ENCODE peak calls at places on chromosomes 16 and 17, in four cellular contexts. P is K562, V is GM12891, I is GM12878. D is an unnamed sample.

GRCh38 chr17:39935896-39936295 is 8.4 kb downstream of the LRRC3C start:
- DNase-seq in P (no peak), V (no peak), I (no peak), D (no peak)

GRCh38 chr17:9987779-9988585 is 82.9 kb upstream of the RCVRN start:
- DNase-seq in P (peak), V (peak), I (no peak), D (peak)

GRCh38 chr17:18331879-18332278 is 16.8 kb downstream of the SMCR8 start:
- DNase-seq in P (no peak), V (no peak), I (no peak), D (no peak)

GRCh38 chr17:77235370-77236080 is 94.8 kb downstream of the SEC14L1 start:
- DNase-seq in P (no peak), V (no peak), I (peak), D (no peak)

GRCh38 chr17:78230252-78230962 is 1.0 kb upstream of the TMEM235 start:
- DNase-seq in P (no peak), V (no peak), I (no peak), D (no peak)

GRCh38 chr17:12686486-12686885 is 20.8 kb downstream of the MYOCD start:
- DNase-seq in P (no peak), V (no peak), I (no peak), D (no peak)

GRCh38 chr17:51435641-51436091 is 175.3 kb downstream of the UTP18 start:
- DNase-seq in P (peak), V (peak), I (no peak), D (peak)

GRCh38 chr17:43799047-43799446 is 18.8 kb downstream of the CFAP97D1 start:
- DNase-seq in P (no peak), V (no peak), I (no peak), D (no peak)

GRCh38 chr16:913817-914440 is 56.9 kb downstream of the LMF1 start:
- DNase-seq in P (no peak), V (no peak), I (no peak), D (no peak)

GRCh38 chr17:73182616-73183310 is 10.1 kb upstream of the COG1 start:
- DNase-seq in P (no peak), V (no peak), I (no peak), D (no peak)

GRCh38 chr17:61644800-61645774 is 54.1 kb upstream of the NACA2 start:
- DNase-seq in P (no peak), V (no peak), I (no peak), D (no peak)
- TF ChIP-seq SPI1 in P (no peak), V (no peak), I (no peak), D (no peak)

GRCh38 chr16:2592786-2593185 is 55.0 kb downstream of the PDPK1 start:
- DNase-seq in P (no peak), V (no peak), I (no peak), D (no peak)
- TF ChIP-seq SPI1 in P (no peak), V (no peak), I (no peak), D (no peak)

GRCh38 chr16:11597737-11598136 is 11.0 kb upstream of the LITAF start:
- DNase-seq in P (no peak), V (no peak), I (no peak), D (peak)
- TF ChIP-seq SPI1 in P (no peak), V (no peak), I (no peak), D (no peak)

DNA sequence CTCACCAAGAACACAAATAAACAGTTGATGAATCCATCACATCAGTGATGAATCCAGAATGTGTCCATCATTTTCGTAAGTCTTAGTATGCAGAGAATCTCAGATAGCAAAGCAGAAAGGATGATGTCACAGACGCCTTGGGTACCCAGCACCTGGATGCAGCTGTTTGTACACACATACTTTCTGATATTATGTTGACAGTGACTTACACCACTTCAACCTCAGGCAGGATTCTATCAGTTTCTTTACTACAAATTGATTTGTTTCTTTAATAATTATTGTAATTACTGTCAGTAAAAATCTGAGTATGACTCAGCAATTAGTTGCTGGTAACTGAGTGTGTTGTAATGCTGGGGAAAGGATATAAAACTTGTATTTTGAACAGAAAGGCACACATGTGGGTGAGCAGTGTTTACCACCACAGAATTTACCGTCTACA is 159.8 kb downstream of the RPTOR start:
- DNase-seq in P (no peak), V (no peak), I (no peak), D (no peak)
- TF ChIP-seq SPI1 in P (no peak), V (no peak), I (no peak), D (no peak)

GRCh38 chr17:37828313-37829124 is 83.7 kb upstream of the HNF1B start:
- DNase-seq in P (peak), V (no peak), I (no peak), D (peak)
- TF ChIP-seq SPI1 in P (no peak), V (no peak), I (no peak), D (no peak)

GRCh38 chr17:81329927-81330883 is 35.1 kb upstream of the SLC38A10 start:
- DNase-seq in P (no peak), V (no peak), I (no peak), D (no peak)
- TF ChIP-seq SPI1 in P (no peak), V (no peak), I (no peak), D (no peak)

GRCh38 chr17:74324521-74324920 is 1.5 kb upstream of the KIF19 start:
- DNase-seq in P (no peak), V (no peak), I (no peak), D (no peak)

GRCh38 chr17:74325376-74325742 is 667 bp upstream of the KIF19 start:
- DNase-seq in P (no peak), V (no peak), I (no peak), D (no peak)

GRCh38 chr17:74328487-74328886 is 2.5 kb downstream of the KIF19 start:
- DNase-seq in P (no peak), V (no peak), I (no peak), D (no peak)

GRCh38 chr17:74326506-74326905 is 480 bp downstream of the KIF19 start:
- DNase-seq in P (no peak), V (no peak), I (no peak), D (no peak)

DNA sequence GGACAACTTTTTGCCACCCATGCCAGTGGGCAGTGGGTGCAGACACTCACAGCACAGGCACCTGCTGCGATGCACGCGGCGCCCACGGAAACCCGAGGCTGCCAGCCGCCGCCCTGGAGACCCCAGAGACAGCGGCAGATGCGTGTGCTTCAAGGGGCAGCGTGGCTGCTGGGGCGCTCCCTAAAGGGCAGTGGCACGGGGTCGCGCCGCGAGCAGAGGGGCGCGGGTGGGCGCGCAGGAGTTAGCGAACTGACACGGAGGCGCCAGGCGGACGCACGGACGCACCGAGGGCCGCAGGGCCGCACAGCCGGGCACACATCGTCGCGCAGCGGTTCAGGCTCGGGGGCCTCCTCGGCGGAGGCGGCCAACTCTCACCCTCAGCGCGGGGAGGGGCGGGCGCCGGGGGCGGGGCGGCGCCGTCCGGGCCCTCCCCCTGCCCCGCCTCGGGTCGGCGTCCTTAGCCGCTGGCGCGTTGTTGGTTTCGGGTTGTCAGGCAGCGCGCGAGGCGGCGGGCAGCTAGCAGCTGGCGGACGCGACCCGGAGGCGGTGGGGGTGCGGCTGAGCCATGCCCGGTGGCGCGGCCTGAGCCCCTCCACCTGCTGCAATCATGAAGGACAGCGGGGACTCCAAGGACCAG is at the start of gene KIF19:
- DNase-seq in P (peak), V (peak), I (no peak), D (no peak)
- TF ChIP-seq SPI1 in P (no peak), V (no peak), I (no peak), D (no peak)

GRCh38 chr16:89576173-89577054 is 856 bp downstream of the CPNE7 start:
- DNase-seq in P (no peak), V (no peak), I (no peak), D (no peak)

GRCh38 chr16:89573826-89574680 is 1.5 kb upstream of the CPNE7 start:
- DNase-seq in P (no peak), V (no peak), I (no peak), D (no peak)

GRCh38 chr16:89575247-89576172 is at the start of gene CPNE7:
- DNase-seq in P (peak), V (peak), I (no peak), D (no peak)

GRCh38 chr16:89572478-89573205 is 2.9 kb upstream of the CPNE7 start:
- DNase-seq in P (no peak), V (no peak), I (no peak), D (no peak)

DNA sequence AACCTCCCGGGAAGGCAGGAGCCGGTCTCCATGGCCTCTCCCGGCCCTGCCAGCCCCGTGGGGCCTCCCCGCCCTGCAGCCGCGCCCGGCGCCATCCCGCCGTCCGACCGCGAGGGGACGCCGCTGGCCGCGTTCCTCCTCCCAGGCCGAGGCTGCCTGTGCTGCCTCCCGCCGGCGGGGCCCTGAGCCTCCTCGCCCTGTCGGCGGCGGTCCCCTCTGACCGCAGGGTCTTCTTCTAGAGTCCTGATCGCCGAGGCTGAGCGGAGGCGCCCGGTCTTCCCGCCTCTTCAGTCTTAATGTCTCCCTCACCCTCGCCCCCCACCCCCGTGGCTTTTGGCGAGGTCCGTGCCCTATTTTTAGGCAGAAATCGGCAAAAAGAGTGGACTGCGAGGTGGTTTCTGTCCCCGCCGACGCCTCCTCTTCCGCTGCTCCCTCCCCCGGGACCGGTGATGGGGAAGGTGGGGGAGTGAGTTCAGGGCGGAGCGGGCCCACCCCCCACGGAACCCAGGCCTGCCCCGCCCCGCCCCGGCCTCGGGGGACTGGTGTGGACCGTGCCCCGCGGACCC is 794 bp upstream of the CPNE7 start:
- DNase-seq in P (peak), V (peak), I (no peak), D (peak)
- TF ChIP-seq SPI1 in P (no peak), V (no peak), I (no peak), D (no peak)

GRCh38 chr17:7043195-7043543 is 723 bp downstream of the SLC16A11 start:
- DNase-seq in P (no peak), V (no peak), I (no peak), D (no peak)

GRCh38 chr17:7045492-7046126 is 1.7 kb upstream of the SLC16A11 start:
- DNase-seq in P (no peak), V (no peak), I (peak), D (no peak)

GRCh38 chr17:7041607-7042506 is 2.0 kb downstream of the SLC16A11 start:
- DNase-seq in P (no peak), V (no peak), I (no peak), D (no peak)

GRCh38 chr17:7043544-7044268 is at the start of gene SLC16A11:
- DNase-seq in P (no peak), V (peak), I (no peak), D (no peak)

DNA sequence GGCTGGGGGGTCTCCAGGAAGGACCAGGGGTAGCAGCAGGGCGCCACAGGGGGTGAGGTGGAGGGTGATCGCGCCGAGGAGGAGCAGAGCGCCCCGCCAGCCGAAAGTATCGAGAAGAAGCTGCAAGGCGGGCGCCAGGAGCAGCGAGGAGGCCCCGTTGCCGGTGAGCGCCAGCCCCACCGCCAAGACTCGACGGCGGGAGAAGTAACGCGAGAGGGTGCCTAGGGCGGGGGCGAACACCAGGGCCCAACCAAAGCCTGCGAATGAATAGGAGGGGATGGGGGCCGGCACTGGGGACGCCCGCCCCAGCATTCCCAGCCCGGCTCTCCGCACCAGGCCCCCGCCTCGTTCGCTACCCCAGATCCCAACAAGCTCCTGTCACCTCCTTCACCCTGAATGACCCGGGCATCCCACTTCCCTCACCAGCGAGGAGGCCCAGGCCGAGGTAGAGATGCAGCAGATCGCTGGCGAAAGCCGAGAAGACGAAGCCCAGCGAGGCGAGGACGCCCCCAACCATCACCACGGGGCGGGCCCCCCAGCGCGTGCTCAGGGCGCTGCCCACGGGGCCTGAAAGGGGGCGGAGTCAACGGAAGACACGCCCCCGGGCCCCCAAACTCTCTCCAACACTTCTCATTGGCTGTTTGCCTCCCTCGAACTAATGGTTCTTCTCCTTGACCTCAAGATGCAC is 1.2 kb downstream of the SLC16A11 start:
- DNase-seq in P (no peak), V (no peak), I (no peak), D (no peak)
- TF ChIP-seq SPI1 in P (no peak), V (no peak), I (no peak), D (no peak)

D was measured in HL-60.